ENCODE peak calls at places on chromosome 3, in six cellular contexts. One of them, this sample, is unnamed.

GRCh38 chr3:189395825-189396224 is 224.1 kb downstream of the TPRG1 start:
- DNase-seq in neuronal stem cell: no peak
- DNase-seq in trophoblast cell: peak; percentile 51
- DNase-seq in IMR-90: no peak
- DNase-seq in mesenchymal stem cell: no peak
- DNase-seq in H1: no peak
- DNase-seq in this sample: no peak

GRCh38 chr3:171732741-171733140 is 77.5 kb downstream of the PLD1 start:
- DNase-seq in neuronal stem cell: no peak
- DNase-seq in trophoblast cell: no peak
- DNase-seq in IMR-90: no peak
- DNase-seq in mesenchymal stem cell: no peak
- DNase-seq in H1: no peak
- DNase-seq in this sample: no peak

GRCh38 chr3:71130516-71131384 is 452.8 kb downstream of the FOXP1 start:
- DNase-seq in neuronal stem cell: no peak
- DNase-seq in trophoblast cell: peak; percentile 49
- DNase-seq in IMR-90: peak; percentile 83
- DNase-seq in mesenchymal stem cell: peak; percentile 88
- DNase-seq in H1: no peak
- DNase-seq in this sample: no peak

GRCh38 chr3:178513539-178514410 is 22.5 kb upstream of the KCNMB2 start:
- DNase-seq in neuronal stem cell: no peak
- DNase-seq in trophoblast cell: no peak
- DNase-seq in IMR-90: no peak
- DNase-seq in mesenchymal stem cell: peak; percentile 87
- DNase-seq in H1: no peak
- DNase-seq in this sample: no peak

GRCh38 chr3:72418856-72419255 is 429.4 kb downstream of the SHQ1 start:
- DNase-seq in neuronal stem cell: no peak
- DNase-seq in trophoblast cell: peak; percentile 53
- DNase-seq in IMR-90: no peak
- DNase-seq in mesenchymal stem cell: no peak
- DNase-seq in H1: no peak
- DNase-seq in this sample: no peak

GRCh38 chr3:26712211-26713026 is 89.8 kb downstream of the LRRC3B start:
- DNase-seq in neuronal stem cell: peak; percentile 62
- DNase-seq in trophoblast cell: peak; percentile 76
- DNase-seq in IMR-90: peak; percentile 1
- DNase-seq in mesenchymal stem cell: peak; percentile 18
- DNase-seq in H1: no peak
- DNase-seq in this sample: no peak

GRCh38 chr3:172760406-172760805 is 9.9 kb downstream of the ECT2 start:
- DNase-seq in neuronal stem cell: no peak
- DNase-seq in trophoblast cell: peak; percentile 50
- DNase-seq in IMR-90: peak; percentile 66
- DNase-seq in mesenchymal stem cell: peak; percentile 76
- DNase-seq in H1: no peak
- DNase-seq in this sample: no peak

GRCh38 chr3:1007890-1008289 is 84.9 kb upstream of the CNTN6 start:
- DNase-seq in neuronal stem cell: no peak
- DNase-seq in trophoblast cell: peak; percentile 10
- DNase-seq in IMR-90: no peak
- DNase-seq in mesenchymal stem cell: peak; percentile 11
- DNase-seq in H1: no peak
- DNase-seq in this sample: no peak

GRCh38 chr3:127254730-127255129 is 33.1 kb downstream of the PRR20G start:
- DNase-seq in neuronal stem cell: no peak
- DNase-seq in trophoblast cell: peak; percentile 6
- DNase-seq in IMR-90: no peak
- DNase-seq in mesenchymal stem cell: no peak
- DNase-seq in H1: no peak
- DNase-seq in this sample: no peak

GRCh38 chr3:172716476-172716875 is 5.6 kb upstream of the NCEH1 start:
- DNase-seq in neuronal stem cell: no peak
- DNase-seq in trophoblast cell: peak; percentile 20
- DNase-seq in IMR-90: no peak
- DNase-seq in mesenchymal stem cell: no peak
- DNase-seq in H1: no peak
- DNase-seq in this sample: no peak

GRCh38 chr3:72892081-72892763 is 4.4 kb downstream of the GXYLT2 start:
- DNase-seq in neuronal stem cell: no peak
- DNase-seq in trophoblast cell: no peak
- DNase-seq in IMR-90: peak; percentile 94
- DNase-seq in mesenchymal stem cell: peak; percentile 79
- DNase-seq in H1: no peak
- DNase-seq in this sample: no peak

GRCh38 chr3:38555926-38556325 is 59.8 kb downstream of the EXOG start:
- DNase-seq in neuronal stem cell: no peak
- DNase-seq in trophoblast cell: no peak
- DNase-seq in IMR-90: no peak
- DNase-seq in mesenchymal stem cell: no peak
- DNase-seq in H1: no peak
- DNase-seq in this sample: peak; percentile 1

GRCh38 chr3:113844622-113845222 is 6.1 kb downstream of the GRAMD1C start:
- DNase-seq in neuronal stem cell: peak; percentile 39
- DNase-seq in trophoblast cell: peak; percentile 73
- DNase-seq in IMR-90: peak; percentile 40
- DNase-seq in mesenchymal stem cell: peak; percentile 46
- DNase-seq in H1: no peak
- DNase-seq in this sample: no peak

GRCh38 chr3:148643389-148643840 is 54.3 kb upstream of the AGTR1 start:
- DNase-seq in neuronal stem cell: no peak
- DNase-seq in trophoblast cell: peak; percentile 73
- DNase-seq in IMR-90: peak; percentile 90
- DNase-seq in mesenchymal stem cell: peak; percentile 92
- DNase-seq in H1: no peak
- DNase-seq in this sample: no peak

GRCh38 chr3:73608805-73609641 is 15.7 kb downstream of the PDZRN3 start:
- DNase-seq in neuronal stem cell: no peak
- DNase-seq in trophoblast cell: peak; percentile 37
- DNase-seq in IMR-90: no peak
- DNase-seq in mesenchymal stem cell: no peak
- DNase-seq in H1: no peak
- DNase-seq in this sample: no peak

GRCh38 chr3:101065962-101066361 is 72.7 kb upstream of the ABI3BP start:
- DNase-seq in neuronal stem cell: no peak
- DNase-seq in trophoblast cell: peak; percentile 21
- DNase-seq in IMR-90: peak; percentile 96
- DNase-seq in mesenchymal stem cell: peak; percentile 84
- DNase-seq in H1: no peak
- DNase-seq in this sample: no peak

GRCh38 chr3:72350761-72351505 is 497.3 kb downstream of the SHQ1 start:
- DNase-seq in neuronal stem cell: no peak
- DNase-seq in trophoblast cell: no peak
- DNase-seq in IMR-90: no peak
- DNase-seq in mesenchymal stem cell: no peak
- DNase-seq in H1: no peak
- DNase-seq in this sample: no peak

GRCh38 chr3:41532976-41533375 is 333.7 kb downstream of the CTNNB1 start:
- DNase-seq in neuronal stem cell: no peak
- DNase-seq in trophoblast cell: no peak
- DNase-seq in IMR-90: no peak
- DNase-seq in mesenchymal stem cell: no peak
- DNase-seq in H1: no peak
- DNase-seq in this sample: no peak

GRCh38 chr3:195154793-195155535 is 116.0 kb downstream of the XXYLT1 start:
- DNase-seq in neuronal stem cell: no peak
- DNase-seq in trophoblast cell: no peak
- DNase-seq in IMR-90: peak; percentile 97
- DNase-seq in mesenchymal stem cell: peak; percentile 89
- DNase-seq in H1: no peak
- DNase-seq in this sample: no peak

GRCh38 chr3:113439576-113439975 is 1.7 kb downstream of the CFAP44 start:
- DNase-seq in neuronal stem cell: no peak
- DNase-seq in trophoblast cell: no peak
- DNase-seq in IMR-90: peak; percentile 5
- DNase-seq in mesenchymal stem cell: no peak
- DNase-seq in H1: no peak
- DNase-seq in this sample: no peak

GRCh38 chr3:178043084-178043483 is 493.2 kb upstream of the KCNMB2 start:
- DNase-seq in neuronal stem cell: no peak
- DNase-seq in trophoblast cell: no peak
- DNase-seq in IMR-90: no peak
- DNase-seq in mesenchymal stem cell: no peak
- DNase-seq in H1: no peak
- DNase-seq in this sample: no peak

GRCh38 chr3:85821130-85821756 is 862.5 kb downstream of the CADM2 start:
- DNase-seq in neuronal stem cell: peak; percentile 11
- DNase-seq in trophoblast cell: peak; percentile 24
- DNase-seq in IMR-90: no peak
- DNase-seq in mesenchymal stem cell: no peak
- DNase-seq in H1: peak; percentile 13
- DNase-seq in this sample: peak; percentile 49

GRCh38 chr3:2869905-2870304 is 240.3 kb downstream of the IL5RA start:
- DNase-seq in neuronal stem cell: no peak
- DNase-seq in trophoblast cell: no peak
- DNase-seq in IMR-90: no peak
- DNase-seq in mesenchymal stem cell: no peak
- DNase-seq in H1: no peak
- DNase-seq in this sample: no peak

GRCh38 chr3:138408751-138409161 is 25.7 kb upstream of the ESYT3 start:
- DNase-seq in neuronal stem cell: no peak
- DNase-seq in trophoblast cell: no peak
- DNase-seq in IMR-90: peak; percentile 5
- DNase-seq in mesenchymal stem cell: no peak
- DNase-seq in H1: no peak
- DNase-seq in this sample: peak; percentile 58

GRCh38 chr3:159146856-159147255 is 345.0 kb downstream of the MFSD1 start:
- DNase-seq in neuronal stem cell: no peak
- DNase-seq in trophoblast cell: no peak
- DNase-seq in IMR-90: no peak
- DNase-seq in mesenchymal stem cell: no peak
- DNase-seq in H1: no peak
- DNase-seq in this sample: no peak

GRCh38 chr3:159139326-159139725 is 337.5 kb downstream of the MFSD1 start:
- DNase-seq in neuronal stem cell: no peak
- DNase-seq in trophoblast cell: no peak
- DNase-seq in IMR-90: no peak
- DNase-seq in mesenchymal stem cell: no peak
- DNase-seq in H1: no peak
- DNase-seq in this sample: no peak

GRCh38 chr3:159148466-159148865 is 346.6 kb downstream of the MFSD1 start:
- DNase-seq in neuronal stem cell: no peak
- DNase-seq in trophoblast cell: no peak
- DNase-seq in IMR-90: no peak
- DNase-seq in mesenchymal stem cell: no peak
- DNase-seq in H1: no peak
- DNase-seq in this sample: no peak

GRCh38 chr3:159144891-159145290 is 343.0 kb downstream of the MFSD1 start:
- DNase-seq in neuronal stem cell: no peak
- DNase-seq in trophoblast cell: no peak
- DNase-seq in IMR-90: no peak
- DNase-seq in mesenchymal stem cell: no peak
- DNase-seq in H1: no peak
- DNase-seq in this sample: no peak

DNA sequence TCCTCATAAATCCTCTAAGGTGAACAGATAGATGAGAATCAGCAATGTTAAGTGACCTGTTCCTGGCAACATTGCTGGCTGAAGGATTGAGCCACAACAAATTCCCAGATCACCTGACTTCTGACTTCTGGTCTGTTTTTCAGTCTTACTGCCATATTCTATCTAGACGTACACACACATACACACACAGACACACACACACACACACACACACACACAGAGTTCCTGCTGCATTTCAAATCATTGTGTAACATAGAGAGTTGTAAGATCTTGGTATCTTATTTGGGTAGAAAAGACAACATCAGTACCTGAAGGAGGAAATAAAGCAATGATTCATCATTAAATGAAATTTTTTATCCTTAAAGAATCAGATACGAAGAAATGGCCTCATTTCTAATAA is 342.6 kb downstream of the MFSD1 start:
- DNase-seq in neuronal stem cell: no peak
- DNase-seq in trophoblast cell: no peak
- DNase-seq in IMR-90: no peak
- DNase-seq in mesenchymal stem cell: peak; percentile 5
- DNase-seq in H1: no peak
- DNase-seq in this sample: no peak
- H3K14ac ChIP-seq in neuronal stem cell: no peak overlapping the region
- H3K14ac ChIP-seq in trophoblast cell: no peak overlapping the region
- H3K14ac ChIP-seq in IMR-90: no peak overlapping the region
- H3K14ac ChIP-seq in mesenchymal stem cell: no peak overlapping the region
- H3K14ac ChIP-seq in H1: no peak overlapping the region
- H3K14ac ChIP-seq in this sample: no peak overlapping the region

GRCh38 chr3:12399226-12399625 is 85.1 kb upstream of the TSEN2 start:
- DNase-seq in neuronal stem cell: no peak
- DNase-seq in trophoblast cell: no peak
- DNase-seq in IMR-90: no peak
- DNase-seq in mesenchymal stem cell: no peak
- DNase-seq in H1: no peak
- DNase-seq in this sample: no peak
- H3K14ac ChIP-seq in neuronal stem cell: no peak overlapping the region
- H3K14ac ChIP-seq in trophoblast cell: no peak overlapping the region
- H3K14ac ChIP-seq in IMR-90: no peak overlapping the region
- H3K14ac ChIP-seq in mesenchymal stem cell: no peak overlapping the region
- H3K14ac ChIP-seq in H1: no peak overlapping the region
- H3K14ac ChIP-seq in this sample: no peak overlapping the region

GRCh38 chr3:180294282-180295027 is 257.7 kb upstream of the PEX5L start:
- DNase-seq in neuronal stem cell: no peak
- DNase-seq in trophoblast cell: no peak
- DNase-seq in IMR-90: no peak
- DNase-seq in mesenchymal stem cell: no peak
- DNase-seq in H1: no peak
- DNase-seq in this sample: no peak

GRCh38 chr3:180287703-180288102 is 251.0 kb upstream of the PEX5L start:
- DNase-seq in neuronal stem cell: no peak
- DNase-seq in trophoblast cell: no peak
- DNase-seq in IMR-90: no peak
- DNase-seq in mesenchymal stem cell: no peak
- DNase-seq in H1: no peak
- DNase-seq in this sample: no peak

GRCh38 chr3:180284331-180285110 is 247.8 kb upstream of the PEX5L start:
- DNase-seq in neuronal stem cell: no peak
- DNase-seq in trophoblast cell: no peak
- DNase-seq in IMR-90: peak; percentile 50
- DNase-seq in mesenchymal stem cell: no peak
- DNase-seq in H1: no peak
- DNase-seq in this sample: no peak

GRCh38 chr3:180295811-180296210 is 259.1 kb upstream of the PEX5L start:
- DNase-seq in neuronal stem cell: no peak
- DNase-seq in trophoblast cell: peak; percentile 24
- DNase-seq in IMR-90: peak; percentile 10
- DNase-seq in mesenchymal stem cell: no peak
- DNase-seq in H1: no peak
- DNase-seq in this sample: no peak

GRCh38 chr3:180290300-180290699 is 253.6 kb upstream of the PEX5L start:
- DNase-seq in neuronal stem cell: no peak
- DNase-seq in trophoblast cell: no peak
- DNase-seq in IMR-90: no peak
- DNase-seq in mesenchymal stem cell: no peak
- DNase-seq in H1: no peak
- DNase-seq in this sample: no peak
- H3K14ac ChIP-seq in neuronal stem cell: no peak overlapping the region
- H3K14ac ChIP-seq in trophoblast cell: no peak overlapping the region
- H3K14ac ChIP-seq in IMR-90: no peak overlapping the region
- H3K14ac ChIP-seq in mesenchymal stem cell: no peak overlapping the region
- H3K14ac ChIP-seq in H1: no peak overlapping the region
- H3K14ac ChIP-seq in this sample: no peak overlapping the region

GRCh38 chr3:66363133-66363532 is 137.7 kb downstream of the LRIG1 start:
- DNase-seq in neuronal stem cell: no peak
- DNase-seq in trophoblast cell: peak; percentile 76
- DNase-seq in IMR-90: peak; percentile 22
- DNase-seq in mesenchymal stem cell: peak; percentile 56
- DNase-seq in H1: no peak
- DNase-seq in this sample: no peak
- H3K14ac ChIP-seq in neuronal stem cell: no peak overlapping the region
- H3K14ac ChIP-seq in trophoblast cell: no peak overlapping the region
- H3K14ac ChIP-seq in IMR-90: peak overlapping the region; percentile 6
- H3K14ac ChIP-seq in mesenchymal stem cell: no peak overlapping the region
- H3K14ac ChIP-seq in H1: no peak overlapping the region
- H3K14ac ChIP-seq in this sample: no peak overlapping the region